ENCODE peak calls at places on chromosomes 12 and 14, in five cellular contexts. One of them, this sample, is unnamed.

GRCh38 chr12:51960488-51960887 is 9.0 kb downstream of the ACVR1B start:
- DNase-seq in GM12878: no peak
- DNase-seq in K562: no peak
- DNase-seq in HepG2: no peak
- DNase-seq in A549: no peak
- DNase-seq in this sample: no peak

GRCh38 chr14:103995876-103996275 is 53.5 kb upstream of the RD3L start:
- DNase-seq in HepG2: no peak
- DNase-seq in K562: no peak
- DNase-seq in GM12878: no peak
- DNase-seq in A549: no peak
- DNase-seq in this sample: no peak

GRCh38 chr12:2494490-2495192 is 300.1 kb upstream of the FKBP4 start:
- DNase-seq in A549: no peak
- DNase-seq in GM12878: no peak
- DNase-seq in HepG2: no peak
- DNase-seq in K562: no peak
- DNase-seq in this sample: no peak

GRCh38 chr12:120686690-120687569 is at the start of gene MLEC:
- DNase-seq in GM12878: peak; percentile 91
- DNase-seq in A549: peak; percentile 99
- DNase-seq in HepG2: peak; percentile 94
- DNase-seq in K562: peak; percentile 99
- DNase-seq in this sample: peak; percentile 99

GRCh38 chr12:64608901-64609542 is 1.3 kb upstream of the RASSF3 start:
- DNase-seq in A549: peak; percentile 87
- DNase-seq in GM12878: peak; percentile 58
- DNase-seq in HepG2: peak; percentile 58
- DNase-seq in K562: peak; percentile 47
- DNase-seq in this sample: no peak

GRCh38 chr12:107843351-107844311 is 69.1 kb downstream of the ASCL4 start:
- DNase-seq in A549: no peak
- DNase-seq in GM12878: no peak
- DNase-seq in K562: no peak
- DNase-seq in HepG2: no peak
- DNase-seq in this sample: peak; percentile 50

GRCh38 chr14:98633380-98633779 is 638.6 kb downstream of the BCL11B start:
- DNase-seq in GM12878: no peak
- DNase-seq in A549: no peak
- DNase-seq in K562: no peak
- DNase-seq in HepG2: peak; percentile 7
- DNase-seq in this sample: no peak

GRCh38 chr12:84069699-84070098 is 842.9 kb downstream of the SLC6A15 start:
- DNase-seq in K562: no peak
- DNase-seq in GM12878: no peak
- DNase-seq in A549: no peak
- DNase-seq in HepG2: no peak
- DNase-seq in this sample: no peak

GRCh38 chr12:122208073-122208820 is 4.7 kb downstream of the B3GNT4 start:
- DNase-seq in HepG2: no peak
- DNase-seq in A549: no peak
- DNase-seq in GM12878: no peak
- DNase-seq in K562: no peak
- DNase-seq in this sample: no peak

GRCh38 chr14:39382463-39382862 is 49.8 kb downstream of the FBXO33 start:
- DNase-seq in GM12878: no peak
- DNase-seq in A549: no peak
- DNase-seq in HepG2: no peak
- DNase-seq in K562: no peak
- DNase-seq in this sample: no peak

GRCh38 chr14:95200404-95200803 is 43.1 kb upstream of the DICER1 start:
- DNase-seq in A549: no peak
- DNase-seq in HepG2: no peak
- DNase-seq in K562: no peak
- DNase-seq in GM12878: no peak
- DNase-seq in this sample: no peak

GRCh38 chr14:32010561-32011188 is 66.4 kb upstream of the ARHGAP5 start:
- DNase-seq in K562: peak; percentile 44
- DNase-seq in HepG2: peak; percentile 92
- DNase-seq in A549: peak; percentile 81
- DNase-seq in GM12878: no peak
- DNase-seq in this sample: no peak

GRCh38 chr14:106844608-106845285 is 1318.4 kb downstream of the TMEM121 start:
- DNase-seq in HepG2: peak; percentile 44
- DNase-seq in GM12878: no peak
- DNase-seq in K562: no peak
- DNase-seq in A549: peak; percentile 53
- DNase-seq in this sample: no peak

GRCh38 chr12:88501976-88502938 is 78.0 kb downstream of the KITLG start:
- DNase-seq in K562: no peak
- DNase-seq in GM12878: no peak
- DNase-seq in A549: no peak
- DNase-seq in HepG2: no peak
- DNase-seq in this sample: no peak

GRCh38 chr14:104099096-104100041 is 13.9 kb downstream of the ASPG start:
- DNase-seq in GM12878: no peak
- DNase-seq in A549: no peak
- DNase-seq in HepG2: no peak
- DNase-seq in K562: no peak
- DNase-seq in this sample: no peak

GRCh38 chr14:71248204-71248603 is 340.9 kb downstream of the PCNX1 start:
- DNase-seq in HepG2: no peak
- DNase-seq in A549: no peak
- DNase-seq in K562: no peak
- DNase-seq in GM12878: no peak
- DNase-seq in this sample: no peak

GRCh38 chr12:121400332-121401139 is 618 bp downstream of the RNF34 start:
- DNase-seq in A549: no peak
- DNase-seq in K562: no peak
- DNase-seq in HepG2: peak; percentile 43
- DNase-seq in GM12878: peak; percentile 56
- DNase-seq in this sample: peak; percentile 28

GRCh38 chr12:119061208-119061796 is 80.0 kb downstream of the SRRM4 start:
- DNase-seq in HepG2: peak; percentile 27
- DNase-seq in K562: peak; percentile 51
- DNase-seq in A549: no peak
- DNase-seq in GM12878: no peak
- DNase-seq in this sample: peak; percentile 85

GRCh38 chr14:100662850-100663527 is 63.7 kb upstream of the DLK1 start:
- DNase-seq in A549: peak; percentile 77
- DNase-seq in HepG2: peak; percentile 77
- DNase-seq in GM12878: no peak
- DNase-seq in K562: peak; percentile 74
- DNase-seq in this sample: peak; percentile 76

GRCh38 chr12:76820888-76821482 is 57.1 kb downstream of the ZDHHC17 start:
- DNase-seq in A549: peak; percentile 39
- DNase-seq in HepG2: peak; percentile 35
- DNase-seq in GM12878: no peak
- DNase-seq in K562: peak; percentile 23
- DNase-seq in this sample: peak; percentile 49

GRCh38 chr12:9731797-9732196 is 1.1 kb downstream of the CLECL1 start:
- DNase-seq in A549: no peak
- DNase-seq in GM12878: no peak
- DNase-seq in HepG2: no peak
- DNase-seq in K562: no peak
- DNase-seq in this sample: no peak

GRCh38 chr12:31647106-31647505 is 12.4 kb upstream of the ETFBKMT start:
- DNase-seq in HepG2: no peak
- DNase-seq in A549: no peak
- DNase-seq in GM12878: no peak
- DNase-seq in K562: no peak
- DNase-seq in this sample: no peak

GRCh38 chr12:117047810-117048584 is 51.2 kb downstream of the TESC start:
- DNase-seq in GM12878: no peak
- DNase-seq in HepG2: peak; percentile 92
- DNase-seq in A549: no peak
- DNase-seq in K562: no peak
- DNase-seq in this sample: no peak

GRCh38 chr12:23504043-23504442 is 445.4 kb downstream of the SOX5 start:
- DNase-seq in HepG2: no peak
- DNase-seq in K562: peak; percentile 31
- DNase-seq in A549: no peak
- DNase-seq in GM12878: no peak
- DNase-seq in this sample: peak; percentile 20

GRCh38 chr14:67766035-67766680 is 50.2 kb downstream of the ZFYVE26 start:
- DNase-seq in A549: no peak
- DNase-seq in K562: no peak
- DNase-seq in GM12878: no peak
- DNase-seq in HepG2: no peak
- DNase-seq in this sample: no peak

GRCh38 chr12:113298861-113299545 is 35.9 kb downstream of the SLC8B1 start:
- DNase-seq in K562: no peak
- DNase-seq in A549: no peak
- DNase-seq in GM12878: no peak
- DNase-seq in HepG2: no peak
- DNase-seq in this sample: no peak

GRCh38 chr12:108360487-108360886 is 21.4 kb upstream of the CMKLR1 start:
- DNase-seq in K562: no peak
- DNase-seq in A549: no peak
- DNase-seq in HepG2: no peak
- DNase-seq in GM12878: peak; percentile 84
- DNase-seq in this sample: no peak

GRCh38 chr12:3632256-3633240 is 120.4 kb downstream of the CRACR2A start:
- DNase-seq in HepG2: no peak
- DNase-seq in A549: no peak
- DNase-seq in K562: no peak
- DNase-seq in GM12878: no peak
- DNase-seq in this sample: no peak

GRCh38 chr12:96108321-96108720 is 72.9 kb upstream of the LTA4H start:
- DNase-seq in A549: no peak
- DNase-seq in HepG2: no peak
- DNase-seq in GM12878: no peak
- DNase-seq in K562: no peak
- DNase-seq in this sample: no peak
- TF ChIP-seq CTCF in A549: no peak
- TF ChIP-seq CTCF in HepG2: no peak
- TF ChIP-seq CTCF in GM12878: no peak
- TF ChIP-seq CTCF in K562: no peak
- TF ChIP-seq CTCF in this sample: no peak

DNA sequence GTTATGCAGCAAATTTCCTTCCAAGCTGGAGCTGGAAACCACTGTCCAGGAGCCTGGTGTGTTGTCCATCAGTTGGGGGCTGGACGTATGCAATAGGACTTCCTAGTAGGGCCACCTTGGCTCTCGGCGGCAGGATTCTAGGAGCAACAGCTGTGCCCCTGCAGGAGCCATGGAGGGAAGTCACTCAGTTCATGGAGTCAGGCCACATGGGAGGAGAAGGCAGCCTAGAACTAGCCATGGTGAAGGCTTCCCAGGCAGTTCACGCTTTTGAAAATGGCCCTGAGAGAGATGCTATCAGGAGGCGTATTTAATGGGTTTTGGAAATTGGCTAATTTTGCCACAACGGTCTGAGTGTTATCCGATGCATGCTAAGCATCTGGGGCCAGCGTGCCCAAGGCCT is 30.7 kb upstream of the SYNDIG1L start:
- DNase-seq in HepG2: no peak
- DNase-seq in GM12878: no peak
- DNase-seq in A549: no peak
- DNase-seq in K562: no peak
- DNase-seq in this sample: no peak
- TF ChIP-seq ESRRA in HepG2: no peak
- TF ChIP-seq ESRRA in GM12878: no peak
- TF ChIP-seq ESRRA in A549: no peak
- TF ChIP-seq ESRRA in K562: no peak
- TF ChIP-seq ESRRA in this sample: no peak

GRCh38 chr14:75979641-75980422 is 2.0 kb downstream of the TGFB3 start:
- DNase-seq in GM12878: no peak
- DNase-seq in A549: no peak
- DNase-seq in HepG2: no peak
- DNase-seq in K562: no peak
- DNase-seq in this sample: no peak
- TF ChIP-seq CTCF in GM12878: no peak
- TF ChIP-seq CTCF in A549: no peak
- TF ChIP-seq CTCF in HepG2: no peak
- TF ChIP-seq CTCF in K562: no peak
- TF ChIP-seq CTCF in this sample: no peak

GRCh38 chr12:98149270-98149669 is 366.1 kb upstream of the TMPO start:
- DNase-seq in HepG2: no peak
- DNase-seq in A549: no peak
- DNase-seq in GM12878: peak; percentile 3
- DNase-seq in K562: no peak
- DNase-seq in this sample: no peak
- TF ChIP-seq ESRRA in HepG2: no peak
- TF ChIP-seq ESRRA in A549: no peak
- TF ChIP-seq ESRRA in GM12878: no peak
- TF ChIP-seq ESRRA in K562: no peak
- TF ChIP-seq ESRRA in this sample: no peak

DNA sequence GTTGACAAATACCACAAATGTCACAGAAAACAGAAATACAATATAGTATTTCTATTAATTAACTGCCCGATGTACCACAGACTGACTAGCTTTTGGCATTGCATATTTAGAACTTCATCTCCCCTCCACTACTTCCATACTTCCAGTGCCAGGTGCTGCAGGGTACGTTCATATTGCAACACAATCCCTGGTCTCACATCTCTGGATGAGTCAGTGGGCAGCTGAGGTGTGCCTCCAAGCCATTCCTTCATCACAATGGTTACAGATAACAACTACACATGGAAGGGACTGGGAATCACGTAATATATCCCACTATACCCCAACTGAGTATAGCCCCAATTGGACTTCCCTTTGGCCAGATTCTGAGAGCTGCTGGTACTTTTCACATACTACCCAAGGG is 31.1 kb downstream of the CCDC198 start:
- DNase-seq in K562: no peak
- DNase-seq in HepG2: no peak
- DNase-seq in A549: peak; percentile 31
- DNase-seq in GM12878: no peak
- DNase-seq in this sample: no peak
- TF ChIP-seq CTCF in K562: no peak
- TF ChIP-seq CTCF in HepG2: no peak
- TF ChIP-seq CTCF in A549: no peak
- TF ChIP-seq CTCF in GM12878: no peak
- TF ChIP-seq CTCF in this sample: no peak

GRCh38 chr14:52778702-52779101 is 12.7 kb downstream of the GNPNAT1 start:
- DNase-seq in K562: no peak
- DNase-seq in HepG2: no peak
- DNase-seq in A549: no peak
- DNase-seq in GM12878: no peak
- DNase-seq in this sample: no peak
- TF ChIP-seq ESRRA in K562: no peak
- TF ChIP-seq ESRRA in HepG2: no peak
- TF ChIP-seq ESRRA in A549: no peak
- TF ChIP-seq ESRRA in GM12878: no peak
- TF ChIP-seq ESRRA in this sample: no peak

GRCh38 chr12:111156304-111156703 is 212.6 kb downstream of the PHETA1 start:
- DNase-seq in K562: no peak
- DNase-seq in GM12878: no peak
- DNase-seq in HepG2: no peak
- DNase-seq in A549: no peak
- DNase-seq in this sample: no peak
- TF ChIP-seq CTCF in K562: no peak
- TF ChIP-seq CTCF in GM12878: no peak
- TF ChIP-seq CTCF in HepG2: no peak
- TF ChIP-seq CTCF in A549: peak; percentile 16
- TF ChIP-seq CTCF in this sample: no peak

This sample was measured in WTC11.